ENCODE peak calls at places on chromosome 13, in eight cellular contexts. O is occipital lobe, G is right atrium auricular region, Y is aorta, T is EL, E is Calu3, A is esophagus squamous epithelium, J is midbrain. W is an unnamed sample.

GRCh38 chr13:24745516-24745860 is 18.5 kb upstream of the RNF17 start:
- DNase-seq in O (no peak), G (no peak), Y (no peak), T (no peak), E (no peak), A (no peak), J (no peak), W (no peak)

GRCh38 chr13:98432638-98433037 is 144.3 kb downstream of the STK24 start:
- DNase-seq in O (no peak), G (no peak), Y (no peak), T (no peak), E (no peak), A (no peak), J (no peak), W (no peak)

GRCh38 chr13:110257408-110257807 is 49.5 kb downstream of the COL4A1 start:
- DNase-seq in O (no peak), G (no peak), Y (no peak), T (no peak), E (no peak), A (no peak), J (no peak), W (no peak)

GRCh38 chr13:100921139-100921538 is 246.5 kb upstream of the TMTC4 start:
- DNase-seq in O (no peak), G (no peak), Y (no peak), T (no peak), E (no peak), A (no peak), J (no peak), W (no peak)

GRCh38 chr13:107329991-107330390 is 762.1 kb upstream of the ARGLU1 start:
- DNase-seq in O (no peak), G (no peak), Y (no peak), T (no peak), E (no peak), A (no peak), J (no peak), W (no peak)

GRCh38 chr13:87147076-87147475 is 524.1 kb upstream of the SLITRK5 start:
- DNase-seq in O (no peak), G (no peak), Y (no peak), T (no peak), E (no peak), A (no peak), J (no peak), W (no peak)

GRCh38 chr13:113562085-113562749 is 22.3 kb upstream of the TFDP1 start:
- DNase-seq in O (peak; percentile 61), G (peak; percentile 62), Y (no peak), T (peak; percentile 76), E (peak; percentile 34), A (no peak), J (peak; percentile 71), W (peak; percentile 33)

GRCh38 chr13:110637747-110638146 is 22.4 kb downstream of the NAXD start:
- DNase-seq in O (no peak), G (no peak), Y (no peak), T (no peak), E (no peak), A (no peak), J (no peak), W (no peak)

GRCh38 chr13:53351040-53351439 is 322.4 kb downstream of the OLFM4 start:
- DNase-seq in O (no peak), G (no peak), Y (no peak), T (no peak), E (no peak), A (no peak), J (no peak), W (no peak)

GRCh38 chr13:77291779-77292178 is 35.1 kb downstream of the MYCBP2 start:
- DNase-seq in O (no peak), G (no peak), Y (no peak), T (no peak), E (no peak), A (no peak), J (no peak), W (no peak)

GRCh38 chr13:33376212-33376611 is 90.7 kb upstream of the STARD13 start:
- DNase-seq in O (no peak), G (no peak), Y (no peak), T (no peak), E (no peak), A (no peak), J (no peak), W (no peak)

GRCh38 chr13:92549275-92549674 is 677.3 kb upstream of the GPC6 start:
- DNase-seq in O (no peak), G (no peak), Y (no peak), T (no peak), E (no peak), A (no peak), J (no peak), W (no peak)

GRCh38 chr13:45847554-45848224 is 3.9 kb downstream of the SIAH3 start:
- DNase-seq in O (no peak), G (no peak), Y (no peak), T (no peak), E (peak; percentile 42), A (no peak), J (no peak), W (no peak)

GRCh38 chr13:110624766-110625756 is 9.7 kb downstream of the NAXD start:
- DNase-seq in O (no peak), G (no peak), Y (no peak), T (no peak), E (no peak), A (no peak), J (no peak), W (no peak)

GRCh38 chr13:42707003-42707402 is 74.4 kb upstream of the FAM216B start:
- DNase-seq in O (no peak), G (no peak), Y (no peak), T (no peak), E (no peak), A (no peak), J (no peak), W (peak; percentile 25)

W was measured in brain pericyte.